ENCODE peak calls at places on chromosomes 3 and 15, in five cellular contexts. U is HEK293T; Z is nephron progenitor cell; O is CD8-positive, alpha-beta memory T cell; R is brain microvascular endothelial cell. H is an unnamed sample.

GRCh38 chr3:133474251-133474801 is 74.5 kb downstream of the BFSP2 start:
- DNase-seq in R (no peak), U (no peak), Z (no peak), O (no peak), H (no peak)

GRCh38 chr3:181609156-181609767 is 102.5 kb upstream of the SOX2 start:
- DNase-seq in Z (no peak), O (no peak), U (no peak), R (no peak), H (no peak)

GRCh38 chr3:160098261-160098908 is 109.8 kb downstream of the IL12A start:
- DNase-seq in R (no peak), Z (no peak), O (no peak), U (no peak), H (no peak)

GRCh38 chr3:34260266-34260990 is 462.0 kb downstream of the PDCD6IP start:
- DNase-seq in O (no peak), U (peak), R (peak), Z (peak), H (peak)

GRCh38 chr3:101310580-101311375 is 9.6 kb downstream of the IMPG2 start:
- DNase-seq in U (peak), R (peak), O (no peak), Z (no peak), H (no peak)

GRCh38 chr15:55694652-55695150 is 48.3 kb downstream of the PRTG start:
- DNase-seq in Z (peak), U (peak), O (no peak), R (no peak), H (peak)

GRCh38 chr15:99230867-99231266 is 18.5 kb downstream of the TTC23 start:
- DNase-seq in U (no peak), R (no peak), O (no peak), Z (no peak), H (no peak)

GRCh38 chr15:42080585-42081462 is 13.5 kb downstream of the PLA2G4D start:
- DNase-seq in Z (no peak), R (peak), O (no peak), U (no peak), H (no peak)

GRCh38 chr3:133369041-133369440 is 30.8 kb upstream of the BFSP2 start:
- DNase-seq in O (no peak), R (no peak), U (no peak), Z (no peak), H (no peak)

GRCh38 chr15:45648521-45649200 is 13.8 kb downstream of the SQOR start:
- DNase-seq in O (no peak), Z (no peak), R (peak), U (no peak), H (no peak)

GRCh38 chr15:81270781-81271491 is 53.0 kb downstream of the STARD5 start:
- DNase-seq in U (no peak), Z (no peak), O (no peak), R (peak), H (no peak)

GRCh38 chr15:25171111-25171811 is 216.5 kb downstream of the SNRPN start:
- DNase-seq in R (no peak), Z (no peak), O (peak), U (no peak), H (no peak)

GRCh38 chr3:125381314-125381713 is 6.2 kb upstream of the ZNF148 start:
- DNase-seq in R (no peak), Z (no peak), U (no peak), O (no peak), H (no peak)

GRCh38 chr3:70000028-70000410 is 486 bp downstream of the SAMMSON start:
- DNase-seq in U (no peak), R (no peak), O (no peak), Z (no peak), H (peak)

GRCh38 chr15:80597081-80597480 is 98.0 kb upstream of the ABHD17C start:
- DNase-seq in O (no peak), R (no peak), U (no peak), Z (no peak), H (no peak)

GRCh38 chr15:73010154-73011152 is 41.8 kb upstream of the NEO1 start:
- DNase-seq in O (no peak), Z (no peak), U (no peak), R (no peak), H (peak)

GRCh38 chr3:20046556-20046955 is 6.3 kb downstream of the KAT2B start:
- DNase-seq in O (no peak), U (no peak), R (no peak), Z (no peak), H (peak)

GRCh38 chr3:42706721-42707619 is 4.4 kb upstream of the HHATL start:
- DNase-seq in Z (no peak), R (no peak), O (no peak), U (no peak), H (no peak)

GRCh38 chr3:107184375-107184774 is 192.9 kb upstream of the CCDC54 start:
- DNase-seq in R (no peak), O (no peak), U (no peak), Z (no peak), H (no peak)

GRCh38 chr3:159619341-159619885 is 369.2 kb upstream of the IL12A start:
- DNase-seq in Z (peak), O (no peak), U (peak), R (peak), H (no peak)

GRCh38 chr3:110749006-110749405 is 322.6 kb upstream of the NECTIN3 start:
- DNase-seq in U (no peak), O (no peak), Z (no peak), R (no peak), H (no peak)

H was measured in SK-N-DZ.